ENCODE peak calls at places on chromosomes 2 and 18, in seven cellular contexts. X, Y, R, D, Q, J and C are unnamed samples.

GRCh38 chr2:189013047-189013446 is 38.9 kb downstream of the COL3A1 start:
- DNase-seq in X (no peak), Y (no peak), R (no peak), D (no peak), Q (no peak), J (no peak), C (no peak)

GRCh38 chr18:79577451-79578395 is 101.9 kb upstream of the CTDP1 start:
- DNase-seq in X (no peak), Y (no peak), R (no peak), D (no peak), Q (no peak), J (peak; percentile 22), C (no peak)

GRCh38 chr2:152054593-152054992 is 44.3 kb downstream of the CACNB4 start:
- DNase-seq in X (no peak), Y (no peak), R (no peak), D (no peak), Q (no peak), J (no peak), C (no peak)

GRCh38 chr2:134134313-134134706 is 119.6 kb upstream of the MGAT5 start:
- DNase-seq in X (peak; percentile 26), Y (no peak), R (no peak), D (no peak), Q (no peak), J (no peak), C (no peak)

GRCh38 chr2:100826494-100826893 is 6.6 kb downstream of the NPAS2 start:
- DNase-seq in X (no peak), Y (no peak), R (no peak), D (no peak), Q (no peak), J (no peak), C (no peak)

GRCh38 chr18:32435631-32436500 is 34.8 kb downstream of the GAREM1 start:
- DNase-seq in X (no peak), Y (no peak), R (no peak), D (no peak), Q (peak; percentile 53), J (no peak), C (no peak)

GRCh38 chr2:164542584-164543021 is 78.7 kb downstream of the GRB14 start:
- DNase-seq in X (no peak), Y (no peak), R (no peak), D (no peak), Q (no peak), J (no peak), C (no peak)

GRCh38 chr18:11676867-11677266 is 12.2 kb upstream of the GNAL start:
- DNase-seq in X (no peak), Y (no peak), R (no peak), D (no peak), Q (no peak), J (peak; percentile 7), C (no peak)

GRCh38 chr18:11800947-11801346 is 50.3 kb upstream of the CHMP1B start:
- DNase-seq in X (no peak), Y (no peak), R (no peak), D (no peak), Q (no peak), J (no peak), C (no peak)

GRCh38 chr18:47604041-47604440 is 326.4 kb downstream of the SMAD2 start:
- DNase-seq in X (no peak), Y (no peak), R (no peak), D (no peak), Q (no peak), J (peak; percentile 12), C (no peak)

GRCh38 chr2:223055836-223056235 is 3.8 kb downstream of the KCNE4 start:
- DNase-seq in X (no peak), Y (peak; percentile 24), R (no peak), D (no peak), Q (no peak), J (no peak), C (no peak)

GRCh38 chr2:11320698-11321492 is 23.5 kb downstream of the ROCK2 start:
- DNase-seq in X (no peak), Y (no peak), R (no peak), D (no peak), Q (no peak), J (no peak), C (no peak)

GRCh38 chr18:8468911-8469310 is 140.3 kb upstream of the RAB12 start:
- DNase-seq in X (no peak), Y (no peak), R (no peak), D (no peak), Q (no peak), J (no peak), C (no peak)

GRCh38 chr2:99101697-99102096 is 39.8 kb upstream of the C2orf15 start:
- DNase-seq in X (no peak), Y (no peak), R (no peak), D (no peak), Q (no peak), J (no peak), C (no peak)

GRCh38 chr2:195500878-195501277 is 156.1 kb upstream of the SLC39A10 start:
- DNase-seq in X (no peak), Y (no peak), R (no peak), D (no peak), Q (no peak), J (no peak), C (no peak)

GRCh38 chr18:34543940-34544339 is 166.2 kb upstream of the DTNA start:
- DNase-seq in X (no peak), Y (no peak), R (no peak), D (no peak), Q (no peak), J (no peak), C (no peak)

DNA sequence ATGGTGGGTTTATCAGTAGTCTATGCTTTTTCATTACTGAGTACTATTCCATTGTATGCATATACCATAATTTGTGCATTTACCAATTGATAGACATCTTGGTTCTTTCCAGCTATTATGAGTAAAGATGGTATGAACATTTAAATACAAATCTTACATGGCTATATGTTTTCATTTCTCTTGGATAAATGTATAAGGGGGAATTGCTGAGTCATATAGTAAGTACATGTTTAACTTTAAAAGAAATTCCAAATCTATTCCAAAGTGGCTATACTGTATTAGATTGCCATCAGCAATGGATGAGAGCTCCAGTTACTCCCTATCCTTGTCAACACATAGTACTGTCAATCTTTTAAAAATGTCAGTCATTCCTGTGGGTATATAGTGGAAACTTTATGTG is 243.9 kb downstream of the CDCA7 start:
- DNase-seq in X (no peak), Y (no peak), R (no peak), D (no peak), Q (no peak), J (no peak), C (no peak)
- H3K27ac ChIP-seq in X (no peak overlapping the region), Y (no peak overlapping the region), R (no peak overlapping the region), D (no peak overlapping the region), Q (no peak overlapping the region), J (no peak overlapping the region), C (no peak overlapping the region)

GRCh38 chr2:190221438-190221837 is 98.2 kb downstream of the HIBCH start:
- DNase-seq in X (no peak), Y (no peak), R (no peak), D (no peak), Q (no peak), J (no peak), C (no peak)
- H3K27ac ChIP-seq in X (no peak overlapping the region), Y (no peak overlapping the region), R (no peak overlapping the region), D (no peak overlapping the region), Q (no peak overlapping the region), J (no peak overlapping the region), C (no peak overlapping the region)

DNA sequence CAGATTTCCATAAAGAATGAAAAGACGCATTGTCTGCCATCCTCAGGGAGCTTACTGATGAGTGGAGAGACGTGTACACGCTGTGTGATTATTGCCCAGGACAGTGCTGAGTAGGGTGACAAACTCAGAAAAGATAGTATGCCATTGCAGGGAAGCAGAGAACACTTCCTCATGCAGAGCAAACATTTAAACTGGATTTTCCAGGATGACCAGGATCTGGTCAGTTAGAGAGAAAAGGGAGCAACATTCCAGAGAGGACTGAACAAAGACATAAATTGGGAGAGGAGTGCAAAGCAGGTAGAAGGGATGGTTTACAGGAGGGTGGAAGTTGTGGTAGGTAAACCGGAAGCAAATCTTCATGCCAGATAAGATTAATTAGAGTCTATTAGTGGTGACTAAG is 2.3 kb downstream of the SLC9A2 start:
- DNase-seq in X (no peak), Y (no peak), R (no peak), D (peak; percentile 38), Q (no peak), J (no peak), C (no peak)
- H3K27ac ChIP-seq in X (no peak overlapping the region), Y (no peak overlapping the region), R (no peak overlapping the region), D (peak overlapping the region; percentile 79), Q (no peak overlapping the region), J (no peak overlapping the region), C (no peak overlapping the region)

GRCh38 chr2:203301667-203302066 is 26.5 kb upstream of the ABI2 start:
- DNase-seq in X (no peak), Y (no peak), R (no peak), D (no peak), Q (no peak), J (no peak), C (no peak)
- H3K27ac ChIP-seq in X (no peak overlapping the region), Y (no peak overlapping the region), R (no peak overlapping the region), D (no peak overlapping the region), Q (no peak overlapping the region), J (no peak overlapping the region), C (no peak overlapping the region)

DNA sequence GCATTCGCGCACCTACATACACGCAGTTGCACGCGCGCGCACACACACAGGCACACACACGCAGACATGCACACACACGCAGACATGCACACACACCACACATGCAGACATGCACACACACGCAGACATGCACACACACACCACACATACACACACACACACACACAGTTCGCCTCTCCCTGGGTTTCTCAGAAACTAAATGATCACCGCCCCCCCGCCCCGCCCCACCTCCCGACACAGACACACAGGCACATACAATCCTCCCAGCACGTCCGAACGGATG is 1.1 kb downstream of the EPHA4 start:
- DNase-seq in X (no peak), Y (no peak), R (no peak), D (no peak), Q (no peak), J (peak; percentile 35), C (no peak)
- H3K27ac ChIP-seq in X (no peak overlapping the region), Y (no peak overlapping the region), R (no peak overlapping the region), D (no peak overlapping the region), Q (no peak overlapping the region), J (no peak overlapping the region), C (peak overlapping the region; percentile 87)

DNA sequence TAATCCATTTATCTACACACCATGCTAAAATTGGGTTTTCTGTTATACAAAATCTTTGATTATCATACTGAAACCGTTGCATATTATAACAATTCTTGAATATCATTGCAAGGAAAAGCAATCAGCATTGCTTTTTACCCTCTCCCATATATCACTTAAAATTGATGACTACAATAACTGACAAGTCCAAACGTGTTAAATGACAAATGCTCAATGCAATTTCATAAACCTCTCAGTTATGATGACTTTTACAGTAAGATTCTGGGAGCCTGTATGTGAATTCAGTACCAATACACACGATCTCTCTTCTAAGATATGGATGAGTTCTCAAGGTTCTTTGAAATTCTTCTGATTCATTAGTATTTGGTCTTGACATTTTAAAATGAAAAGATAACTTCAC is 368.5 kb upstream of the TRIB2 start:
- DNase-seq in X (no peak), Y (no peak), R (no peak), D (no peak), Q (no peak), J (no peak), C (no peak)
- H3K27ac ChIP-seq in X (no peak overlapping the region), Y (no peak overlapping the region), R (no peak overlapping the region), D (no peak overlapping the region), Q (no peak overlapping the region), J (no peak overlapping the region), C (no peak overlapping the region)